ENCODE peak calls at places on chromosome 15, in seven cellular contexts. One of them, this sample, is unnamed.

GRCh38 chr15:96054029-96054428 is 276.5 kb upstream of the NR2F2 start:
- DNase-seq in HepG2: no peak
- DNase-seq in HCT116: no peak
- DNase-seq in H1: no peak
- DNase-seq in K562: peak
- DNase-seq in SK-N-SH: no peak
- DNase-seq in GM12878: no peak
- DNase-seq in this sample: no peak

GRCh38 chr15:83322061-83322460 is 37.6 kb upstream of the BNC1 start:
- DNase-seq in HepG2: no peak
- DNase-seq in HCT116: no peak
- DNase-seq in H1: no peak
- DNase-seq in K562: no peak
- DNase-seq in SK-N-SH: no peak
- DNase-seq in GM12878: no peak
- DNase-seq in this sample: no peak

GRCh38 chr15:70023064-70023768 is 74.5 kb downstream of the TLE3 start:
- DNase-seq in HepG2: no peak
- DNase-seq in HCT116: peak
- DNase-seq in H1: no peak
- DNase-seq in K562: peak
- DNase-seq in SK-N-SH: no peak
- DNase-seq in GM12878: peak
- DNase-seq in this sample: peak

GRCh38 chr15:67897646-67898045 is 57.8 kb upstream of the RNU6-1 start:
- DNase-seq in HepG2: no peak
- DNase-seq in HCT116: no peak
- DNase-seq in H1: no peak
- DNase-seq in K562: no peak
- DNase-seq in SK-N-SH: no peak
- DNase-seq in GM12878: no peak
- DNase-seq in this sample: no peak

GRCh38 chr15:45729146-45729545 is 94.3 kb downstream of the SQOR start:
- DNase-seq in HepG2: no peak
- DNase-seq in HCT116: no peak
- DNase-seq in H1: no peak
- DNase-seq in K562: no peak
- DNase-seq in SK-N-SH: no peak
- DNase-seq in GM12878: no peak
- DNase-seq in this sample: no peak

GRCh38 chr15:88661766-88662556 is 23.1 kb downstream of the ISG20 start:
- DNase-seq in HepG2: no peak
- DNase-seq in HCT116: no peak
- DNase-seq in H1: no peak
- DNase-seq in K562: no peak
- DNase-seq in SK-N-SH: no peak
- DNase-seq in GM12878: no peak
- DNase-seq in this sample: no peak

GRCh38 chr15:62464705-62465104 is 299.6 kb upstream of the C2CD4B start:
- DNase-seq in HepG2: no peak
- DNase-seq in HCT116: no peak
- DNase-seq in H1: no peak
- DNase-seq in K562: no peak
- DNase-seq in SK-N-SH: no peak
- DNase-seq in GM12878: no peak
- DNase-seq in this sample: no peak

GRCh38 chr15:43185161-43186002 is at the start of gene CCNDBP1:
- DNase-seq in HepG2: peak
- DNase-seq in HCT116: peak
- DNase-seq in H1: peak
- DNase-seq in K562: peak
- DNase-seq in SK-N-SH: peak
- DNase-seq in GM12878: peak
- DNase-seq in this sample: peak

GRCh38 chr15:38516636-38517035 is 48.0 kb downstream of the RASGRP1 start:
- DNase-seq in HepG2: no peak
- DNase-seq in HCT116: no peak
- DNase-seq in H1: no peak
- DNase-seq in K562: no peak
- DNase-seq in SK-N-SH: no peak
- DNase-seq in GM12878: no peak
- DNase-seq in this sample: no peak

GRCh38 chr15:79831635-79832034 is 65.2 kb downstream of the MTHFS start:
- DNase-seq in HepG2: no peak
- DNase-seq in HCT116: no peak
- DNase-seq in H1: no peak
- DNase-seq in K562: no peak
- DNase-seq in SK-N-SH: no peak
- DNase-seq in GM12878: no peak
- DNase-seq in this sample: no peak

GRCh38 chr15:84081391-84082168 is 154.0 kb upstream of the GOLGA6L4 start:
- DNase-seq in HepG2: no peak
- DNase-seq in HCT116: no peak
- DNase-seq in H1: no peak
- DNase-seq in K562: peak
- DNase-seq in SK-N-SH: no peak
- DNase-seq in GM12878: no peak
- DNase-seq in this sample: no peak

GRCh38 chr15:44729394-44729913 is 6.9 kb upstream of the TRIM69 start:
- DNase-seq in HepG2: no peak
- DNase-seq in HCT116: no peak
- DNase-seq in H1: no peak
- DNase-seq in K562: no peak
- DNase-seq in SK-N-SH: no peak
- DNase-seq in GM12878: no peak
- DNase-seq in this sample: no peak

GRCh38 chr15:26691249-26691648 is 81.6 kb downstream of the GABRB3 start:
- DNase-seq in HepG2: no peak
- DNase-seq in HCT116: no peak
- DNase-seq in H1: peak
- DNase-seq in K562: no peak
- DNase-seq in SK-N-SH: no peak
- DNase-seq in GM12878: no peak
- DNase-seq in this sample: no peak

GRCh38 chr15:79973445-79974180 is 2.6 kb upstream of the BCL2A1 start:
- DNase-seq in HepG2: no peak
- DNase-seq in HCT116: no peak
- DNase-seq in H1: no peak
- DNase-seq in K562: no peak
- DNase-seq in SK-N-SH: no peak
- DNase-seq in GM12878: no peak
- DNase-seq in this sample: no peak

GRCh38 chr15:52855157-52855556 is 65.0 kb upstream of the ONECUT1 start:
- DNase-seq in HepG2: no peak
- DNase-seq in HCT116: no peak
- DNase-seq in H1: no peak
- DNase-seq in K562: no peak
- DNase-seq in SK-N-SH: no peak
- DNase-seq in GM12878: no peak
- DNase-seq in this sample: no peak

GRCh38 chr15:36468746-36469145 is 110.7 kb upstream of the CDIN1 start:
- DNase-seq in HepG2: no peak
- DNase-seq in HCT116: no peak
- DNase-seq in H1: no peak
- DNase-seq in K562: no peak
- DNase-seq in SK-N-SH: no peak
- DNase-seq in GM12878: no peak
- DNase-seq in this sample: no peak

GRCh38 chr15:31268911-31269784 is 57.5 kb upstream of the KLF13 start:
- DNase-seq in HepG2: no peak
- DNase-seq in HCT116: no peak
- DNase-seq in H1: no peak
- DNase-seq in K562: no peak
- DNase-seq in SK-N-SH: no peak
- DNase-seq in GM12878: no peak
- DNase-seq in this sample: no peak

GRCh38 chr15:23797747-23798157 is 110.6 kb upstream of the NDN start:
- DNase-seq in HepG2: no peak
- DNase-seq in HCT116: no peak
- DNase-seq in H1: no peak
- DNase-seq in K562: no peak
- DNase-seq in SK-N-SH: no peak
- DNase-seq in GM12878: no peak
- DNase-seq in this sample: no peak

GRCh38 chr15:70036585-70037343 is 61.0 kb downstream of the TLE3 start:
- DNase-seq in HepG2: no peak
- DNase-seq in HCT116: no peak
- DNase-seq in H1: no peak
- DNase-seq in K562: no peak
- DNase-seq in SK-N-SH: no peak
- DNase-seq in GM12878: peak
- DNase-seq in this sample: no peak

GRCh38 chr15:60539017-60539416 is 60.1 kb upstream of the ICE2 start:
- DNase-seq in HepG2: no peak
- DNase-seq in HCT116: no peak
- DNase-seq in H1: no peak
- DNase-seq in K562: no peak
- DNase-seq in SK-N-SH: no peak
- DNase-seq in GM12878: no peak
- DNase-seq in this sample: no peak

GRCh38 chr15:34753236-34753894 is 1.4 kb downstream of the GJD2 start:
- DNase-seq in HepG2: peak
- DNase-seq in HCT116: no peak
- DNase-seq in H1: peak
- DNase-seq in K562: peak
- DNase-seq in SK-N-SH: no peak
- DNase-seq in GM12878: no peak
- DNase-seq in this sample: peak

GRCh38 chr15:47870956-47871625 is 153.8 kb downstream of the SEMA6D start:
- DNase-seq in HepG2: no peak
- DNase-seq in HCT116: no peak
- DNase-seq in H1: no peak
- DNase-seq in K562: no peak
- DNase-seq in SK-N-SH: no peak
- DNase-seq in GM12878: no peak
- DNase-seq in this sample: no peak
- TF ChIP-seq JUND in HepG2: no peak
- TF ChIP-seq JUND in HCT116: no peak
- TF ChIP-seq JUND in H1: no peak
- TF ChIP-seq JUND in K562: no peak
- TF ChIP-seq JUND in SK-N-SH: no peak
- TF ChIP-seq JUND in GM12878: no peak
- TF ChIP-seq JUND in this sample: no peak

GRCh38 chr15:65580287-65580686 is 30.6 kb downstream of the INTS14 start:
- DNase-seq in HepG2: peak
- DNase-seq in HCT116: no peak
- DNase-seq in H1: no peak
- DNase-seq in K562: no peak
- DNase-seq in SK-N-SH: peak
- DNase-seq in GM12878: no peak
- DNase-seq in this sample: no peak

GRCh38 chr15:65579762-65580161 is 31.2 kb downstream of the INTS14 start:
- DNase-seq in HepG2: no peak
- DNase-seq in HCT116: no peak
- DNase-seq in H1: no peak
- DNase-seq in K562: no peak
- DNase-seq in SK-N-SH: no peak
- DNase-seq in GM12878: no peak
- DNase-seq in this sample: no peak

GRCh38 chr15:65587094-65587493 is 23.8 kb downstream of the INTS14 start:
- DNase-seq in HepG2: no peak
- DNase-seq in HCT116: no peak
- DNase-seq in H1: no peak
- DNase-seq in K562: no peak
- DNase-seq in SK-N-SH: no peak
- DNase-seq in GM12878: no peak
- DNase-seq in this sample: no peak

GRCh38 chr15:65584241-65584640 is 26.7 kb downstream of the INTS14 start:
- DNase-seq in HepG2: no peak
- DNase-seq in HCT116: no peak
- DNase-seq in H1: no peak
- DNase-seq in K562: no peak
- DNase-seq in SK-N-SH: no peak
- DNase-seq in GM12878: no peak
- DNase-seq in this sample: no peak

DNA sequence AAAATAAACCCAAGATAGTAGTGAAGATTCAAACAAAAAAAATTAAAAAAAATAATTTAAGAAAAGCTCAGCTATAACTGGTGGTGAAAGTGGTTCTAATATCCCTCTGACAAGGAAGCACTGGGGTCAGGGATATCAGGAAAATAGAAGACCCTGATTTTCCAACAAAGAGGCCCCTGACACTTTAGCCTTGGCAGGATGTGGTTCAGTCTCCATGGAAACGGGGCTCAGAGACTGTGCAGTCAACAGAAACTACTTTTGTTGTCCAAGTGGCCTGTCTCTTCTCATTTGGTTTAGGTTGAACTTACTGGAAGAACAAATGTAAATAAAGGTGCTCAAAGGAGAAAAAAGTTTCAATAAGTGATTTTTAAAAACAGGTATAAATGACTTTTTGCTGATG is 27.2 kb downstream of the INTS14 start:
- DNase-seq in HepG2: peak
- DNase-seq in HCT116: no peak
- DNase-seq in H1: no peak
- DNase-seq in K562: no peak
- DNase-seq in SK-N-SH: peak
- DNase-seq in GM12878: peak
- DNase-seq in this sample: no peak
- TF ChIP-seq JUND in HepG2: no peak
- TF ChIP-seq JUND in HCT116: no peak
- TF ChIP-seq JUND in H1: no peak
- TF ChIP-seq JUND in K562: no peak
- TF ChIP-seq JUND in SK-N-SH: no peak
- TF ChIP-seq JUND in GM12878: no peak
- TF ChIP-seq JUND in this sample: no peak

GRCh38 chr15:51223771-51224229 is 114.6 kb downstream of the CYP19A1 start:
- DNase-seq in HepG2: no peak
- DNase-seq in HCT116: peak
- DNase-seq in H1: no peak
- DNase-seq in K562: peak
- DNase-seq in SK-N-SH: no peak
- DNase-seq in GM12878: no peak
- DNase-seq in this sample: peak

GRCh38 chr15:51224428-51224827 is 114.0 kb downstream of the CYP19A1 start:
- DNase-seq in HepG2: no peak
- DNase-seq in HCT116: no peak
- DNase-seq in H1: no peak
- DNase-seq in K562: no peak
- DNase-seq in SK-N-SH: no peak
- DNase-seq in GM12878: no peak
- DNase-seq in this sample: no peak

GRCh38 chr15:51226813-51227212 is 111.6 kb downstream of the CYP19A1 start:
- DNase-seq in HepG2: no peak
- DNase-seq in HCT116: no peak
- DNase-seq in H1: no peak
- DNase-seq in K562: no peak
- DNase-seq in SK-N-SH: no peak
- DNase-seq in GM12878: no peak
- DNase-seq in this sample: no peak

GRCh38 chr15:51229907-51230328 is 108.5 kb downstream of the CYP19A1 start:
- DNase-seq in HepG2: peak
- DNase-seq in HCT116: no peak
- DNase-seq in H1: no peak
- DNase-seq in K562: peak
- DNase-seq in SK-N-SH: peak
- DNase-seq in GM12878: no peak
- DNase-seq in this sample: no peak

GRCh38 chr15:51227967-51228783 is 110.2 kb downstream of the CYP19A1 start:
- DNase-seq in HepG2: peak
- DNase-seq in HCT116: peak
- DNase-seq in H1: peak
- DNase-seq in K562: peak
- DNase-seq in SK-N-SH: no peak
- DNase-seq in GM12878: peak
- DNase-seq in this sample: peak
- TF ChIP-seq JUND in HepG2: no peak
- TF ChIP-seq JUND in HCT116: peak
- TF ChIP-seq JUND in H1: peak
- TF ChIP-seq JUND in K562: peak
- TF ChIP-seq JUND in SK-N-SH: no peak
- TF ChIP-seq JUND in GM12878: peak
- TF ChIP-seq JUND in this sample: no peak

GRCh38 chr15:32994810-32995424 is 199.6 kb downstream of the FMN1 start:
- DNase-seq in HepG2: peak
- DNase-seq in HCT116: peak
- DNase-seq in H1: no peak
- DNase-seq in K562: peak
- DNase-seq in SK-N-SH: peak
- DNase-seq in GM12878: no peak
- DNase-seq in this sample: peak
- TF ChIP-seq JUND in HepG2: no peak
- TF ChIP-seq JUND in HCT116: no peak
- TF ChIP-seq JUND in H1: no peak
- TF ChIP-seq JUND in K562: no peak
- TF ChIP-seq JUND in SK-N-SH: no peak
- TF ChIP-seq JUND in GM12878: no peak
- TF ChIP-seq JUND in this sample: no peak

This sample was measured in T47D.